ENCODE peak calls at places on chromosomes 1 and 21, in ten cellular contexts. E is transverse colon, C is breast epithelium, W is heart left ventricle, T is lower leg skin, K is tibial nerve, Z is A549, N is suprapubic skin, O is endothelial cell of umbilical vein, U is uterus. G is an unnamed sample.

GRCh38 chr21:24148461-24148860 is 1458.8 kb downstream of the MRPL39 start:
- DNase-seq in U (no peak), N (no peak), E (no peak), W (no peak), Z (no peak), K (no peak), T (no peak), O (no peak), C (no peak), G (no peak)

GRCh38 chr1:246462986-246463385 is 44.1 kb downstream of the SMYD3 start:
- DNase-seq in Z (no peak), O (no peak), U (no peak), W (no peak), K (no peak), E (no peak), T (no peak), C (no peak), N (no peak), G (no peak)

GRCh38 chr1:148315081-148315811 is 163.2 kb upstream of the NBPF11 start:
- DNase-seq in W (no peak), Z (no peak), O (no peak), N (no peak), T (no peak), C (no peak), E (no peak), U (no peak), K (no peak), G (no peak)

GRCh38 chr21:46399686-46400085 is 59.0 kb upstream of the DIP2A start:
- DNase-seq in Z (no peak), O (no peak), N (no peak), W (no peak), C (no peak), E (no peak), T (no peak), U (no peak), K (no peak), G (no peak)

GRCh38 chr1:211287218-211287617 is 28.1 kb downstream of the RCOR3 start:
- DNase-seq in U (no peak), E (no peak), C (no peak), N (no peak), O (no peak), Z (no peak), W (no peak), T (no peak), K (no peak), G (no peak)

GRCh38 chr1:163747261-163747660 is 425.5 kb downstream of the NUF2 start:
- DNase-seq in N (no peak), Z (no peak), E (no peak), U (no peak), K (no peak), T (no peak), C (no peak), O (no peak), W (no peak), G (no peak)

GRCh38 chr1:94299627-94300552 is 62.5 kb upstream of the ARHGAP29 start:
- DNase-seq in W (peak; percentile 52), O (peak; percentile 88), N (no peak), E (no peak), C (no peak), Z (no peak), U (no peak), K (no peak), T (no peak), G (no peak)

GRCh38 chr1:172486805-172487454 is 43.1 kb upstream of the PIGC start:
- DNase-seq in E (no peak), Z (no peak), U (no peak), K (no peak), N (no peak), W (no peak), T (no peak), O (no peak), C (no peak), G (peak; percentile 43)

GRCh38 chr1:173356211-173356762 is 120.8 kb upstream of the PRDX6 start:
- DNase-seq in T (no peak), C (no peak), W (no peak), K (no peak), U (no peak), N (no peak), O (no peak), E (no peak), Z (no peak), G (no peak)

GRCh38 chr1:45299981-45300668 is 26.6 kb upstream of the HPDL start:
- DNase-seq in K (no peak), E (peak; percentile 31), T (no peak), Z (peak; percentile 73), N (no peak), U (peak; percentile 58), W (no peak), O (peak; percentile 83), C (no peak), G (peak; percentile 70)

GRCh38 chr1:155080250-155081228 is 1.9 kb downstream of the EFNA3 start:
- DNase-seq in N (peak; percentile 71), U (no peak), K (no peak), Z (no peak), C (no peak), W (no peak), T (no peak), E (peak; percentile 54), O (no peak), G (no peak)

GRCh38 chr1:205963352-205963751 is 20.1 kb upstream of the SLC26A9 start:
- DNase-seq in C (no peak), T (no peak), U (no peak), E (no peak), W (no peak), Z (no peak), N (no peak), K (no peak), O (no peak), G (no peak)

GRCh38 chr1:159188375-159188788 is 16.3 kb upstream of the ACKR1 start:
- DNase-seq in E (peak; percentile 53), O (peak; percentile 80), U (peak; percentile 44), T (no peak), Z (peak; percentile 16), W (peak; percentile 59), K (no peak), N (no peak), C (no peak), G (peak; percentile 75)

GRCh38 chr1:204685236-204686006 is at the start of gene LRRN2:
- DNase-seq in T (no peak), O (no peak), C (no peak), N (no peak), W (peak; percentile 37), E (peak; percentile 60), Z (peak; percentile 28), K (no peak), U (no peak), G (peak; percentile 41)

GRCh38 chr1:226195144-226195543 is 8.6 kb upstream of the ACBD3 start:
- DNase-seq in K (no peak), U (no peak), N (no peak), C (no peak), T (no peak), W (no peak), E (no peak), O (no peak), Z (no peak), G (no peak)

GRCh38 chr1:162854245-162854860 is 6.6 kb downstream of the CCDC190 start:
- DNase-seq in T (peak; percentile 31), W (peak; percentile 41), N (no peak), Z (peak; percentile 68), O (peak; percentile 82), C (peak; percentile 55), K (peak; percentile 35), E (peak; percentile 63), U (peak; percentile 45), G (peak; percentile 79)

GRCh38 chr1:234604726-234605492 is 5.1 kb downstream of the IRF2BP2 start:
- DNase-seq in K (no peak), U (no peak), Z (no peak), C (no peak), E (no peak), O (peak; percentile 49), W (no peak), T (no peak), N (no peak), G (no peak)
- TF ChIP-seq POLR2A in K (no peak), U (no peak), Z (no peak), C (no peak), E (peak; percentile 66), O (no peak), W (no peak), T (no peak), N (no peak), G (no peak)

GRCh38 chr1:43541721-43542401 is 11.2 kb downstream of the PTPRF start:
- DNase-seq in Z (no peak), T (peak; percentile 77), E (peak; percentile 85), N (peak; percentile 87), W (peak; percentile 70), U (peak; percentile 81), C (peak; percentile 89), K (peak; percentile 50), O (no peak), G (peak; percentile 84)
- TF ChIP-seq POLR2A in Z (no peak), T (no peak), E (peak; percentile 46), N (no peak), W (no peak), U (no peak), C (no peak), K (no peak), O (no peak), G (no peak)

GRCh38 chr1:2463396-2463795 is 12.7 kb upstream of the PLCH2 start:
- DNase-seq in C (no peak), U (no peak), Z (no peak), O (no peak), K (no peak), T (no peak), N (no peak), E (no peak), W (no peak), G (peak; percentile 30)
- TF ChIP-seq POLR2A in C (no peak), U (no peak), Z (no peak), O (no peak), K (no peak), T (no peak), N (no peak), E (no peak), W (no peak), G (no peak)

DNA sequence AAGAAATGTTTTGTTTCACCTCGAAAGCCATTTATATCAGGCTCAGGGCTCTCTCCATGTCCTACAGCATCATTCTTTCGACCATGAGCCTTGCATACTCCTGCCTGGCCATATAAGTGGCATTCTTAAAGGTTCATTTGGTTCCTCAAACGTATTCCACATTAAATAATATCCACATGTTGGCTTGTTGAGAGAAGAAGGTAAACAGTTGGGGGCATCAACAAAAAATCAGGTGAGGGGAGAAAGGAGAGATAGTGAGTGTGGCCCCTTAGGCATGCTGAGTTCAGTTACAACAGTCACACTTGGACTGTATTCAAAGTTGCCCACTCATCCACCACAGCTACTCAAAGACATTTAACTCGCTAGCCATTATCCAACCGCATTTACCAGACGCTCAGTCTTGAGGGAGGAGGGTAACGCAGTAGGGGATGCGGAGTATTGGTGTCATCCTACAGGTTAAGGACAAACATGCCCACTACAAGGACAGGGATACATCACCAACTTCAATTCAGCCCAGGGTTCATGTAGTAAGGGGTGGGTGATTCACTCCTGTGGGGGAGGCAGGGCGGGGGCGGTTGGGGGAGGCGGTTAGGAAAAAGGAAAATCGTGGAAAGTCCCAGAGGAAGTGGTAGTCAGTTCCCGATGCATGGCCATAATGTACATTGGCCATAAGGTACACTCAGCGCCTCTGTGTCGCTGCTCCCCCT is 1.4 kb downstream of the ZNF697 start:
- DNase-seq in U (no peak), E (no peak), Z (no peak), W (no peak), C (no peak), K (no peak), N (no peak), O (peak; percentile 74), T (no peak), G (no peak)
- TF ChIP-seq POLR2A in U (no peak), E (no peak), Z (no peak), W (no peak), C (no peak), K (no peak), N (no peak), O (no peak), T (no peak), G (no peak)